ENCODE peak calls at places on chromosomes 1 and 21, in four cellular contexts. One of them, this sample, is unnamed.

GRCh38 chr21:35511298-35512162 is 462.4 kb upstream of the RUNX1 start:
- DNase-seq in C1 segment of cervical spinal cord: no peak
- DNase-seq in body of pancreas: no peak
- DNase-seq in cardiac muscle cell: no peak
- DNase-seq in this sample: no peak

GRCh38 chr1:113931456-113931855 is 2.3 kb downstream of the HIPK1 start:
- DNase-seq in C1 segment of cervical spinal cord: no peak
- DNase-seq in body of pancreas: no peak
- DNase-seq in cardiac muscle cell: no peak
- DNase-seq in this sample: no peak

GRCh38 chr1:244212792-244213475 is 161.9 kb downstream of the ZBTB18 start:
- DNase-seq in C1 segment of cervical spinal cord: no peak
- DNase-seq in body of pancreas: no peak
- DNase-seq in cardiac muscle cell: no peak
- DNase-seq in this sample: no peak

GRCh38 chr21:16492892-16493291 is 763.1 kb downstream of the USP25 start:
- DNase-seq in C1 segment of cervical spinal cord: no peak
- DNase-seq in body of pancreas: no peak
- DNase-seq in cardiac muscle cell: no peak
- DNase-seq in this sample: no peak

GRCh38 chr1:39657923-39658485 is 13.9 kb downstream of the NT5C1A start:
- DNase-seq in C1 segment of cervical spinal cord: no peak
- DNase-seq in body of pancreas: peak; percentile 80
- DNase-seq in cardiac muscle cell: peak; percentile 73
- DNase-seq in this sample: peak; percentile 5

GRCh38 chr1:168835153-168835648 is 106.2 kb upstream of the DPT start:
- DNase-seq in C1 segment of cervical spinal cord: no peak
- DNase-seq in body of pancreas: no peak
- DNase-seq in cardiac muscle cell: no peak
- DNase-seq in this sample: no peak

GRCh38 chr1:59360170-59360569 is 63.3 kb downstream of the FGGY start:
- DNase-seq in C1 segment of cervical spinal cord: no peak
- DNase-seq in body of pancreas: no peak
- DNase-seq in cardiac muscle cell: no peak
- DNase-seq in this sample: no peak

GRCh38 chr1:234260578-234260977 is 112.7 kb upstream of the COA6 start:
- DNase-seq in C1 segment of cervical spinal cord: no peak
- DNase-seq in body of pancreas: no peak
- DNase-seq in cardiac muscle cell: no peak
- DNase-seq in this sample: no peak

GRCh38 chr21:29638761-29639327 is 301.0 kb downstream of the GRIK1 start:
- DNase-seq in C1 segment of cervical spinal cord: no peak
- DNase-seq in body of pancreas: no peak
- DNase-seq in cardiac muscle cell: no peak
- DNase-seq in this sample: no peak

GRCh38 chr1:50271968-50272578 is 151.2 kb downstream of the DMRTA2 start:
- DNase-seq in C1 segment of cervical spinal cord: no peak
- DNase-seq in body of pancreas: peak; percentile 40
- DNase-seq in cardiac muscle cell: peak; percentile 52
- DNase-seq in this sample: no peak

GRCh38 chr21:26351661-26352060 is 181.1 kb upstream of the APP start:
- DNase-seq in C1 segment of cervical spinal cord: no peak
- DNase-seq in body of pancreas: no peak
- DNase-seq in cardiac muscle cell: no peak
- DNase-seq in this sample: no peak

GRCh38 chr1:204062106-204062505 is 10.8 kb upstream of the SOX13 start:
- DNase-seq in C1 segment of cervical spinal cord: no peak
- DNase-seq in body of pancreas: no peak
- DNase-seq in cardiac muscle cell: no peak
- DNase-seq in this sample: no peak

GRCh38 chr1:158507511-158507910 is 35.5 kb downstream of the OR10R2 start:
- DNase-seq in C1 segment of cervical spinal cord: no peak
- DNase-seq in body of pancreas: no peak
- DNase-seq in cardiac muscle cell: no peak
- DNase-seq in this sample: no peak

GRCh38 chr1:178283409-178283808 is 189.5 kb downstream of the RASAL2 start:
- DNase-seq in C1 segment of cervical spinal cord: no peak
- DNase-seq in body of pancreas: peak; percentile 26
- DNase-seq in cardiac muscle cell: no peak
- DNase-seq in this sample: no peak

GRCh38 chr1:31977361-31978131 is 36.1 kb upstream of the KHDRBS1 start:
- DNase-seq in C1 segment of cervical spinal cord: no peak
- DNase-seq in body of pancreas: no peak
- DNase-seq in cardiac muscle cell: peak; percentile 61
- DNase-seq in this sample: no peak

GRCh38 chr1:5495596-5496410 is 496.4 kb downstream of the NPHP4 start:
- DNase-seq in C1 segment of cervical spinal cord: no peak
- DNase-seq in body of pancreas: no peak
- DNase-seq in cardiac muscle cell: no peak
- DNase-seq in this sample: no peak

GRCh38 chr1:146021622-146022402 is at the start of gene HJV:
- DNase-seq in C1 segment of cervical spinal cord: no peak
- DNase-seq in body of pancreas: no peak
- DNase-seq in cardiac muscle cell: no peak
- DNase-seq in this sample: no peak

GRCh38 chr1:216849141-216849540 is 125.9 kb upstream of the ESRRG start:
- DNase-seq in C1 segment of cervical spinal cord: no peak
- DNase-seq in body of pancreas: no peak
- DNase-seq in cardiac muscle cell: peak; percentile 32
- DNase-seq in this sample: no peak

GRCh38 chr1:93827633-93828436 is 51.2 kb downstream of the DNTTIP2 start:
- DNase-seq in C1 segment of cervical spinal cord: no peak
- DNase-seq in body of pancreas: no peak
- DNase-seq in cardiac muscle cell: no peak
- DNase-seq in this sample: no peak

GRCh38 chr1:6144622-6145021 is 35.5 kb downstream of the CHD5 start:
- DNase-seq in C1 segment of cervical spinal cord: no peak
- DNase-seq in body of pancreas: no peak
- DNase-seq in cardiac muscle cell: no peak
- DNase-seq in this sample: no peak

GRCh38 chr1:211257831-211258225 is 1.3 kb upstream of the RCOR3 start:
- DNase-seq in C1 segment of cervical spinal cord: no peak
- DNase-seq in body of pancreas: no peak
- DNase-seq in cardiac muscle cell: no peak
- DNase-seq in this sample: no peak

GRCh38 chr1:156964431-156964830 is 44.0 kb downstream of the LRRC71 start:
- DNase-seq in C1 segment of cervical spinal cord: no peak
- DNase-seq in body of pancreas: no peak
- DNase-seq in cardiac muscle cell: no peak
- DNase-seq in this sample: no peak

GRCh38 chr1:18602533-18603211 is 28.0 kb upstream of the PAX7 start:
- DNase-seq in C1 segment of cervical spinal cord: no peak
- DNase-seq in body of pancreas: no peak
- DNase-seq in cardiac muscle cell: no peak
- DNase-seq in this sample: no peak

GRCh38 chr1:67711150-67711849 is 26.3 kb downstream of the GADD45A start:
- DNase-seq in C1 segment of cervical spinal cord: no peak
- DNase-seq in body of pancreas: no peak
- DNase-seq in cardiac muscle cell: no peak
- DNase-seq in this sample: no peak

GRCh38 chr1:29258974-29259801 is 22.9 kb downstream of the PTPRU start:
- DNase-seq in C1 segment of cervical spinal cord: no peak
- DNase-seq in body of pancreas: no peak
- DNase-seq in cardiac muscle cell: no peak
- DNase-seq in this sample: no peak

GRCh38 chr1:4224687-4225086 is 324.6 kb upstream of the C1orf174 start:
- DNase-seq in C1 segment of cervical spinal cord: no peak
- DNase-seq in body of pancreas: no peak
- DNase-seq in cardiac muscle cell: no peak
- DNase-seq in this sample: no peak

GRCh38 chr21:36245649-36246048 is 74.3 kb upstream of the MORC3 start:
- DNase-seq in C1 segment of cervical spinal cord: no peak
- DNase-seq in body of pancreas: no peak
- DNase-seq in cardiac muscle cell: no peak
- DNase-seq in this sample: no peak

GRCh38 chr1:70542856-70543255 is 131.8 kb downstream of the CTH start:
- DNase-seq in C1 segment of cervical spinal cord: no peak
- DNase-seq in body of pancreas: no peak
- DNase-seq in cardiac muscle cell: no peak
- DNase-seq in this sample: no peak

GRCh38 chr1:147500309-147500839 is 40.9 kb upstream of the BCL9 start:
- DNase-seq in C1 segment of cervical spinal cord: no peak
- DNase-seq in body of pancreas: no peak
- DNase-seq in cardiac muscle cell: no peak
- DNase-seq in this sample: no peak

GRCh38 chr1:67575861-67576260 is 109.1 kb upstream of the GADD45A start:
- DNase-seq in C1 segment of cervical spinal cord: no peak
- DNase-seq in body of pancreas: no peak
- DNase-seq in cardiac muscle cell: no peak
- DNase-seq in this sample: peak; percentile 5

GRCh38 chr21:42373181-42373907 is 7.0 kb upstream of the TFF1 start:
- DNase-seq in C1 segment of cervical spinal cord: no peak
- DNase-seq in body of pancreas: no peak
- DNase-seq in cardiac muscle cell: no peak
- DNase-seq in this sample: no peak

GRCh38 chr1:53376041-53376461 is 48.2 kb upstream of the LRP8 start:
- DNase-seq in C1 segment of cervical spinal cord: no peak
- DNase-seq in body of pancreas: no peak
- DNase-seq in cardiac muscle cell: no peak
- DNase-seq in this sample: no peak

GRCh38 chr1:240732390-240732789 is 120.4 kb upstream of the GREM2 start:
- DNase-seq in C1 segment of cervical spinal cord: no peak
- DNase-seq in body of pancreas: no peak
- DNase-seq in cardiac muscle cell: peak; percentile 65
- DNase-seq in this sample: peak; percentile 19

GRCh38 chr1:174580801-174581200 is 133.0 kb downstream of the GPR52 start:
- DNase-seq in C1 segment of cervical spinal cord: no peak
- DNase-seq in body of pancreas: no peak
- DNase-seq in cardiac muscle cell: no peak
- DNase-seq in this sample: no peak

GRCh38 chr1:109721046-109721445 is 9.0 kb downstream of the GSTM5 start:
- DNase-seq in C1 segment of cervical spinal cord: no peak
- DNase-seq in body of pancreas: no peak
- DNase-seq in cardiac muscle cell: no peak
- DNase-seq in this sample: no peak

GRCh38 chr21:32674731-32675130 is 53.1 kb downstream of the SYNJ1 start:
- DNase-seq in C1 segment of cervical spinal cord: no peak
- DNase-seq in body of pancreas: no peak
- DNase-seq in cardiac muscle cell: no peak
- DNase-seq in this sample: no peak

GRCh38 chr1:36400825-36401601 is 3.3 kb upstream of the LSM10 start:
- DNase-seq in C1 segment of cervical spinal cord: peak; percentile 29
- DNase-seq in body of pancreas: peak; percentile 75
- DNase-seq in cardiac muscle cell: peak; percentile 92
- DNase-seq in this sample: no peak

GRCh38 chr1:205481279-205481617 is 23.2 kb upstream of the CDK18 start:
- DNase-seq in C1 segment of cervical spinal cord: no peak
- DNase-seq in body of pancreas: no peak
- DNase-seq in cardiac muscle cell: no peak
- DNase-seq in this sample: no peak

GRCh38 chr1:221069178-221069903 is 190.1 kb downstream of the HLX start:
- DNase-seq in C1 segment of cervical spinal cord: no peak
- DNase-seq in body of pancreas: no peak
- DNase-seq in cardiac muscle cell: no peak
- DNase-seq in this sample: no peak